ENCODE peak calls at places on chromosome 11, in six cellular contexts. O is GM06990, T is astrocyte of the spinal cord, M is coronary artery, W is mesothelial cell of epicardium, N is colonic mucosa. X is an unnamed sample.

GRCh38 chr11:110525883-110526282 is 96.1 kb downstream of the FDX1 start:
- DNase-seq in O (no peak), T (peak), M (no peak), W (no peak), N (no peak), X (no peak)

GRCh38 chr11:75154646-75155569 is 4.0 kb downstream of the SLCO2B1 start:
- DNase-seq in O (no peak), T (no peak), M (no peak), W (no peak), N (no peak), X (no peak)

GRCh38 chr11:103929168-103929903 is 107.1 kb upstream of the DDI1 start:
- DNase-seq in O (peak), T (no peak), M (no peak), W (no peak), N (no peak), X (peak)

GRCh38 chr11:75421035-75421602 is 11.9 kb downstream of the KLHL35 start:
- DNase-seq in O (no peak), T (no peak), M (no peak), W (no peak), N (no peak), X (no peak)

GRCh38 chr11:69330330-69330729 is 36.4 kb downstream of the MYEOV start:
- DNase-seq in O (no peak), T (no peak), M (no peak), W (no peak), N (no peak), X (no peak)

GRCh38 chr11:76184551-76184993 is 21.7 kb downstream of the WNT11 start:
- DNase-seq in O (no peak), T (no peak), M (no peak), W (no peak), N (no peak), X (no peak)

GRCh38 chr11:79956061-79956460 is 515.2 kb upstream of the TENM4 start:
- DNase-seq in O (no peak), T (no peak), M (no peak), W (no peak), N (no peak), X (no peak)

GRCh38 chr11:134460881-134461280 is 48.8 kb upstream of the B3GAT1 start:
- DNase-seq in O (no peak), T (no peak), M (no peak), W (no peak), N (no peak), X (no peak)

GRCh38 chr11:114149689-114150407 is 90.3 kb downstream of the ZBTB16 start:
- DNase-seq in O (no peak), T (no peak), M (no peak), W (no peak), N (no peak), X (no peak)

GRCh38 chr11:73761403-73761945 is 600 bp upstream of the RAB6A start:
- DNase-seq in O (no peak), T (no peak), M (no peak), W (no peak), N (no peak), X (no peak)

GRCh38 chr11:29713831-29714320 is 303.0 kb downstream of the KCNA4 start:
- DNase-seq in O (no peak), T (no peak), M (no peak), W (no peak), N (no peak), X (no peak)

GRCh38 chr11:17876827-17877226 is 136.0 kb downstream of the SERGEF start:
- DNase-seq in O (no peak), T (no peak), M (no peak), W (no peak), N (no peak), X (no peak)

GRCh38 chr11:129885381-129885780 is 10.0 kb downstream of the NFRKB start:
- DNase-seq in O (no peak), T (no peak), M (no peak), W (no peak), N (no peak), X (no peak)

GRCh38 chr11:129880311-129880710 is 15.1 kb downstream of the NFRKB start:
- DNase-seq in O (no peak), T (no peak), M (no peak), W (no peak), N (no peak), X (no peak)

GRCh38 chr11:129884581-129884980 is 10.8 kb downstream of the NFRKB start:
- DNase-seq in O (no peak), T (no peak), M (no peak), W (no peak), N (no peak), X (no peak)

DNA sequence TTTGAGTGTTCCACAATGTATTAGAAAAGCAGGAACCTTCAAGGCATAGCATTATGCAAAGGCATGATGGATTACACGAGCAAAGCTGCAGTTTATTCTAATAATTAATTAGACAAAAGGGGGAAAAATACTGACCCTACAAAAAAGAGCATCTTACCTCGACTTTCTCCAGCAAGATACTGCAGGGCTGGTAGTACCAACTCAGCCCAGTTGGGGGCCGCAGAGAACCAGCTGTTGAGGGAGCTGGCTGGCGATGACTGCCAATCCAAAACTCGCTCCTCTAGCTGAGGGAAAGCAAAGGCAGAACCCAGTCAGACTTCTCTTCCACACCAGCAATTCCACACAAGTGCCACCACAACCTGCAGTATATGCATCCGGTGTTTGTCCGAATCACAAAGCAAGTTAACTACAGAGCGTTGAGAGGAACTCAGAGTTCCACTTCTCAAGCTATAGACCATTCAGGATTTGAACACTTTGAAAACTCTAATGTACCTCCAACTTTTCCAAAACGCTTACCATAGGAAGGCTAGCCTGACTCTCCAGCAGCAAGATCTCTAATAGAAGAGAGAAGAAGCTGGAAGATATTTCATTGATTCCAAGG is 13.7 kb downstream of the NFRKB start:
- DNase-seq in O (no peak), T (peak), M (no peak), W (no peak), N (peak), X (peak)
- TF ChIP-seq CTCF in O (peak), T (peak), M (no peak), W (peak), N (peak), X (peak)

DNA sequence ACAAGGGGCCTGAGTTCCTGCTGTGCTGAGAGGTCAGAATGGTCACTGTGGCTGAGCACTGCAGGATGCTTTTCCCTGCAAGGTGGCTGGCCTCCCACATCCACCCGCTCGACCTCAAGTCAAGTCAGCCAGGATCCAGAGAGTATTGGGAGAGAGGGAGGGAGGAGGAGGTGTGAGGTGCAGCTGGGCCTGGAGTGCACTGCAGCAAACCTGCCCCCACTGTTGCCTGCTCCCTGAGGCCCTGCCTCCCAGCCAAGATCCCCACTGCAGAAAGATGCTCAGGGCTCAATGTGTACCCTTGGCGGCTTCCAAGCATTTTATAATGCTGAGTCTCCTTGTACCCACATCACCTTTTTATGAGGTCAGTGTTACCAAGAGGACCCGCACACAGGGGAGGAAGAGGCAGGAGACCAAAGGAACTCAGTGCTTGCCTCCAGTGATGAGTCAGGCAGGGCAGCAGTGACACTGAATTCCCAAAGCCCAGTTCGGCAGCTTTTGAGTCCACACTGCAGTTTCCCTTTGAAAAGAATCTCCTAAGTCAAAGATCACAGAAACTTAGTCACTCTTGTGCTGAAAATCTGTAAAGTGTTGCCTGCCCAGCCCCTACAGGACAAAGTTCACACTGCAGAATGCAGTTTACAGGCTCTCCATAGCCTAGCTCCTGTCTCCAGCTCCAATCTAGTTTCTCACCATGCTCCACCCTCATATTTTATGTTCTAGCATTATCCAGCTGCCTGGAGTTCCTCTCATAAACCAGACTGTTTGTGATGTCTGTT is 3.1 kb downstream of the ENDOD1 start:
- DNase-seq in O (no peak), T (peak), M (no peak), W (no peak), N (peak), X (peak)
- TF ChIP-seq CTCF in O (peak), T (peak), M (no peak), W (peak), N (peak), X (peak)

DNA sequence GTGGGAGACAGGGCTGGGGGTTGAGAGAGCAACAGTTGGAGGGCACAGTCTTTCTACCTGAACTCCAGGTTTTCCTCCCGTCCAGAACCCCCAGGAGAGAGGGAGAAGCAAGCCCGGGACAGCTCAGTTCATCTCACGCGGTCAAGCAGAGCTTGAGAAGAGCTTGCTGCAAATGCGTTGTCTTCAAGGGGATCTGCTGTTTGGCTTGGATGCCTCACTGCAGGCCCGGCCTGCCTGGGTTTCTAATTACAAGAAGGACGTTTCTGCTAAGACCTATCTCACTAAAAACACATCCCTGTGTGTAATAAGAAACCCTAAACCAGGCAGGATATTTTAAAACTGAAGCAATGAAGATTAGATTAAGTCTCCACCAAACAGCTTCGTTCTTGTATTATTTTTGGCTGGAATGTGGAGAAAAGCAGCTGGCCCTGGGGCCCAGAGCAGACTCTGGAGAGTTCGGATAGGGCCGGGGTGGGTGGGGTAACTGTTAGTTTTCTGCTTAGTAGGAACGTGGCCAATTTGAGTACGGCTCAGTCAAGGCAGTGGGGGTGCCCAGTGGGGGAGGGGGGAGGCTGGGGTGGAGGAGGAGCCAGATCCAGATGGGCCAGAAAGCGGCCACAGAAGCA is 6.0 kb downstream of the PKNOX2 start:
- DNase-seq in O (no peak), T (peak), M (peak), W (no peak), N (no peak), X (no peak)
- TF ChIP-seq CTCF in O (no peak), T (no peak), M (no peak), W (no peak), N (no peak), X (no peak)

DNA sequence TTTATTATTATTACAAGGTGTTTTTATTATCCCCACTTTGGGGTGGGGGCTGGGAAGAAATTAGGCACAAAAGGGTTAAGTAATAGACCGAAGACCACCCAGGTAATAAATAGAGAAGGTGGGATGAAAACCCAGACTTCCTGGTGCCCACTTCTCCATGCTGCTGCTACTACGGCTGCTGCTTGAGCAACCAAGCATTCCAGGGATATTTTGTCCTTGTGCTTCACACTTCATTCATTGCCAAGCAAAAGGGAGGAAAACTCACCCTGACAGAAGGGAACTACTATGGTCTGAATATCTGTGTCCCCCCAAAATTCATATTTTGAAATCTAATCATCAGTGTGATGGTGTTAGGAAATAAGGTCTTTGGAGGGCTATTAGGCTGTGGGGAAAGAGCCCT is 470.9 kb upstream of the API5 start:
- DNase-seq in O (no peak), T (no peak), M (no peak), W (no peak), N (no peak), X (no peak)
- TF ChIP-seq CTCF in O (no peak), T (no peak), M (no peak), W (no peak), N (no peak), X (no peak)

DNA sequence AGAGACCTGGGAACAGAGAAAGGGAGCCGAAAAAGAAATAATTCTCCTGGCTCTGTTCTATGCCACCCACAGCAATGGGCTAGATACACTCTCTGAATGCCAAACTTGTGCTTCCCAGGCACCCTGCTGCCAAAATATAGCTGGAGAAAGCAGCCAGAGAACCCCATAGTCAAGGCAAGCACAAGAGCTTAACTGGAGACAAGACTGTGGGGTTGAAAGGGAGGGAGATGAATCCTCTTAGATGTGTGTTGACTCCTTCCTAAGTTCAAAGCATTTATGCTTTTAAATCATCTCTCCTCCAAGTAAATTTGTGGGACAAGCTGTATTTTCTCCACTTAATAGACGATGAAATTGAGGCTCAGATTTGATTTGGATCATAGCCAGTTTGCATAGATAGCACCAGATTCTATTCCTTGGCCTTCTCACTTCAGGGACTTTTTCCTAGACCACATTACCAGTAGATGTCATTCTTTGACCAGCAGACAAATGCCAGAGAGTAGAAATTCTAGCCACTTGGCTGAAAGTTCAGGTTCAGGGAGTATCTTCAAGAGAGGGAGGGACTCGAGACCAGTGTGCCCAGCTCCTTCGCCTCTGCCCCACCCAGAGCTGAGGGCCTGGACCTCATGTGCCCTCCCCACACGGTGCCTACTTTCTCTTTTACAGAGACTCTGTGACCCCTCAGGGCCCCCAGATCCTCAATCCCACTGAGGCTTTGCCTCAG is 16.6 kb upstream of the ETS1 start:
- DNase-seq in O (no peak), T (no peak), M (no peak), W (no peak), N (no peak), X (peak)
- TF ChIP-seq CTCF in O (peak), T (no peak), M (no peak), W (no peak), N (no peak), X (peak)

DNA sequence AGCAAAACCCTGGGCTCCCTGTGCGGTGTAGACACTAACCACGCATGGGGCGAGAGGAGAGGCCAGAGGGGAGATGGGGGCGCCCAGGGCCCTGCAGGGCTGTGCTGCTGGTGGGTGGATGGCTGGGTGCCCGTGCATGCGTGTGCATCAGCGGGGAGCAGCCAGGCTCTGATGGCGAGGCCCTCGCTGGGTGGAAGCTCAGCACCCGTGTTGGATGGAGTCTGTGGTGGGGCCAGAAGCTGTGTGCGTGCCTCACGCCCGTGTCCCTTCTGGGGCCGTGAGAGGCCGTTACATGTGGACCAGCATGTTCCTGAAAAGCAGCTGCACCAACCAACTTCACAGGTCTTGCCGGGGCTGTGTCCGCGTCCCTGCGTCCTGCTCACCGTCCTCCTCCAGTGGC is 33.4 kb downstream of the MUC6 start:
- DNase-seq in O (no peak), T (no peak), M (no peak), W (no peak), N (no peak), X (no peak)
- TF ChIP-seq CTCF in O (no peak), T (no peak), M (no peak), W (no peak), N (no peak), X (no peak)

GRCh38 chr11:62805044-62805892 is at the start of gene NXF1:
- DNase-seq in O (peak), T (peak), M (peak), W (peak), N (peak), X (peak)
- TF ChIP-seq CTCF in O (no peak), T (peak), M (no peak), W (peak), N (no peak), X (no peak)

DNA sequence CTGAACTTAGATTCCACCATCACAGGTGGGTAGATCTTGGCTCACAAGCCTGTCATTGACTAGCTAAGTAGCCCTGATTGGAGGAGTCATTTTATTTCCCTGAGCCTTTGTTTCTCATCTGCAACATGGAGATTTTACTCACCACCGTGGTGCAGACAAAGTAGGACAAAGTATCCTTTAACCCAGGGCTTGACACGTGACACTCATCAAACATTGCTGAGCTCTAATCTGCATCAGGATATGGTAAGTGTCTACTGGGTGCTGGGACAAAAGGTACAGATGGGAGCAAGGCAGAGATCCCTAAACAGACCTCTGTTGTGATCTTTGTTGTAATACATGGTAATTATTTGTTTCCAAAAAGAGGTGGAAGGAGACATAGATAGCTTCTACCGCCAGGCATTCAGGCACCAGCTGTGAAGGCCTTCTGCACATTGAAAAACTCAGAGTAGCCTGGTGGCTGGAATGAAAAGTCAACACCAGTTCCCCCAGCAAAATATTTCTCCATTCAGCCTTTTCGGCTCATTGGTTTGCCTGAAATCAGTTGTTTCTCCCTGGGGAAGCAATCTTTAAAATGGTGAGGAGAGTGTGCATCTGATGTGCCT is 18.3 kb upstream of the MICAL2 start:
- DNase-seq in O (no peak), T (no peak), M (no peak), W (no peak), N (peak), X (no peak)
- TF ChIP-seq CTCF in O (no peak), T (peak), M (peak), W (no peak), N (no peak), X (no peak)

X was measured in GM10248.